ENCODE peak calls at places on chromosomes 12 and 14, in four cellular contexts. Y, U, D and A are unnamed samples. For H3K4me1, the result is how much of the 10 kb centered on the place peaks cover.

GRCh38 chr12:5733136-5733755 is 211.8 kb downstream of the ANO2 start:
- DNase-seq in Y (no peak), U (no peak), D (no peak), A (no peak)

GRCh38 chr12:29242921-29243431 is 93.9 kb downstream of the FAR2 start:
- DNase-seq in Y (no peak), U (no peak), D (no peak), A (no peak)

GRCh38 chr14:71497645-71498086 is 434.6 kb upstream of the RGS6 start:
- DNase-seq in Y (no peak), U (no peak), D (no peak), A (no peak)

GRCh38 chr12:115993715-115994114 is 283.8 kb downstream of the MED13L start:
- DNase-seq in Y (no peak), U (no peak), D (no peak), A (no peak)

GRCh38 chr12:68240079-68240478 is 13.3 kb downstream of the IL22 start:
- DNase-seq in Y (no peak), U (no peak), D (no peak), A (no peak)

GRCh38 chr12:66683822-66684221 is 4.9 kb upstream of the GRIP1 start:
- DNase-seq in Y (no peak), U (no peak), D (no peak), A (no peak)

GRCh38 chr14:39467889-39468524 is 35.8 kb upstream of the FBXO33 start:
- DNase-seq in Y (no peak), U (no peak), D (no peak), A (no peak)

GRCh38 chr14:60515696-60516284 is 6.8 kb downstream of the SIX6 start:
- DNase-seq in Y (no peak), U (no peak), D (no peak), A (no peak)

GRCh38 chr14:23101986-23102625 is 2.7 kb downstream of the CIROP start:
- DNase-seq in Y (no peak), U (no peak), D (no peak), A (no peak)

GRCh38 chr12:111180830-111181726 is 187.8 kb downstream of the PHETA1 start:
- DNase-seq in Y (peak), U (no peak), D (peak), A (no peak)

GRCh38 chr14:93706360-93706955 is 81.8 kb downstream of the PRIMA1 start:
- DNase-seq in Y (no peak), U (no peak), D (peak), A (no peak)

GRCh38 chr12:121968880-121969279 is 50.5 kb downstream of the CFAP251 start:
- DNase-seq in Y (peak), U (no peak), D (no peak), A (no peak)

GRCh38 chr12:64088431-64089349 is 133.4 kb downstream of the KICS2 start:
- DNase-seq in Y (peak), U (no peak), D (peak), A (no peak)
- H3K27ac ChIP-seq in Y (peak), U (no peak), D (peak), A (no peak)

DNA sequence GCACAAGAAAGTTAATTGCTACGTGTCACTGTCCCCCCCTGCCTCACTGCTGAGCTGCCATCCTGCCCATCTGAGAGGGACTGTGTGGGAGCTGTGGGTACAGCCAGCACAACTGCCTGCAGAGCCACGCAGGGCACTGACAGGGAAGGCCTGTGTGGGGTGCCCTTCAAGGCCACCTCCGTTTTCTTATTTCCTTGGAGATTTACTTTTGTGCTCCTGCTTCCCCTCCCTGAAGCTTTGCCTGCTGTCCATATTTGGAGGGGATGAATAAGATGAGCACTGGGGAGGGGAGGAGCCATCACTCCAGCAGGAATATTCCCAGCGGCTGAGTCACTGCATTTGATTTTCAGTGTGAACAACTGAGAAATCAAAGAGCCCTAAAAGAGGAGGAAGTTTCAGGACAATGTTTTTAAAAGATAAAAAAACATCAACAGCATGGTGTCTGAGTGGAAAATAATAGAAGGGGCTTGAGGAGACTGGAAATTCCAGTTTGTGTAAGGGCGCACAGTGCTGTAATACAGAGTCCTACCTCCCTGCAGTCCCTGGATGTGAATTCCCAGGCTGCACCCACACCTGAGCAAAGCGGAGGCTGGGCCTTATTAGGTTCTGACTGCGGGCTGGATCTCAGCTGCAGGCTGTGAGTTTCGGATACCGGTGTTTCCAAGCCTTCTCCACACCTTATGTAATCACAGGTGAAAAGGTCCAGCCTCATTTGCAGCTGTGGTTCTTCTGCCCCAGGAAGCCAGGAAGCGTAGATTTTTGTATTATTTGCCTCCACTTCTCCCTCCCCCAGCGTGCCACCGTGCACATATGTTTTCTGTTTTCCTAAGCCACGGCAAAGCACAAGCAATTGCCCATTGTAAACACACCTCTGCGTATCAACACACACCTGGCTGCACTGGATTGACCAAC is 192.6 kb upstream of the BCL2L14 start:
- DNase-seq in Y (no peak), U (no peak), D (no peak), A (no peak)
- H3K4me1 ChIP-seq in Y (under half), U (under half), D (under half), A (under half)

DNA sequence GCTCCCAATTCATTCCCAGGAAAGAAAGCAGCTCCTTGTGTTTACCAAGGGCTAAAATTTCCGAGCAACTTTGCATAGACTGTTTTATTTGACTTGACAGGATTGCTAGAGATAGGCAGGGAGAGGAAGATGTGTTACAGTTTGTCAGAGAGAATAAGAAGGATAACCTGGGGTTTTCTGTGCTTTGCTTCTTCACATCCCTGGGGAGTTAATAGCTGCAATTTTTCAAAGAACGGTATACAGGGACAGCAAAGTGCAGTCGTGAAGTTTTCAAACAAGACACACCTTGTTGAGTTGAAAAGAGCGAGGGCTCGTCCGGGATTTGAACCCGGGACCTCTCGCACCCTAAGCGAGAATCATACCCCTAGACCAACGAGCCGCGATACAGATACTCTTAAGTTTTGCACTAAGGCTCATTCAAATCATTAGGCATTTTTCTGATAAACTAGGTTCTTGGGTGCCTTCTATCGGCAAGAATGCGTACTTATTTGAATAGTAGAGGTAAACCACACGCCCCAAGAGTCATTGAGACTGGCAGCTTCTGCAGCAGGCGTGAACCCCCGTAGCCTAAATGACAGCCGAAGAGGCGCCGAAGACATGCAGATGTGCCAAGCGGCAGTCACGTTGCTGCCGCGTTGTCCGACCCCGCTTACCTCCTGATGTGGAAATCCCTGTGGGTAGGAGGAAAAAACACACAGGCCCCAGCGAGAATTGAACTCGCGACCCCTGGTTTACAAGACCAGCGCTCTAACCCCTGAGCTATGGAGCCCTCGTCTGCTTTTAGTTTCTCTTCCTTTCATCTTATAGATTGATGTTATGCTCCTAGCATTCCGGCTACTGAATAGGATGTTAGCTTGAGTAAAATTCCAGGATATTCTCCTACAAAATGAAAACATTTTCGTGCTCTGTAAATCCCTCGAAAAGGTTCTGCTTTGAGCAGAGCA is 22.2 kb upstream of the RNASE12 start:
- DNase-seq in Y (peak), U (peak), D (peak), A (peak)
- H3K27ac ChIP-seq in Y (peak), U (peak), D (peak), A (no peak)

GRCh38 chr12:53383258-53383657 is 3.3 kb downstream of the SP1 start:
- DNase-seq in Y (no peak), U (no peak), D (no peak), A (no peak)
- H3K4me1 ChIP-seq in Y (half or more), U (half or more), D (under half), A (half or more)

GRCh38 chr12:58894040-58894439 is 26.3 kb downstream of the LRIG3 start:
- DNase-seq in Y (no peak), U (no peak), D (no peak), A (no peak)
- H3K27ac ChIP-seq in Y (peak), U (no peak), D (no peak), A (no peak)